ENCODE peak calls at places on chromosomes 4 and X, in four cellular contexts. H, M, V and L are unnamed samples.

GRCh38 chr4:99886146-99886545 is 8.1 kb downstream of the LAMTOR3 start:
- DNase-seq in H (no peak), M (no peak), V (no peak), L (no peak)

GRCh38 chr4:74205559-74205958 is 47.6 kb downstream of the MTHFD2L start:
- DNase-seq in H (no peak), M (no peak), V (no peak), L (no peak)

GRCh38 chr4:88104902-88105610 is 53.4 kb downstream of the ABCG2 start:
- DNase-seq in H (no peak), M (no peak), V (peak; percentile 14), L (no peak)

GRCh38 chr4:3231431-3231980 is 17.5 kb upstream of the MSANTD1 start:
- DNase-seq in H (no peak), M (no peak), V (no peak), L (peak; percentile 60)

GRCh38 chr4:156294577-156294976 is 340.9 kb upstream of the CTSO start:
- DNase-seq in H (no peak), M (no peak), V (no peak), L (no peak)

GRCh38 chrX:11532291-11533075 is 133.2 kb downstream of the ARHGAP6 start:
- DNase-seq in H (no peak), M (no peak), V (peak; percentile 3), L (no peak)

GRCh38 chr4:38785901-38786402 is 3.2 kb upstream of the TLR10 start:
- DNase-seq in H (no peak), M (peak; percentile 65), V (no peak), L (no peak)

GRCh38 chr4:10074767-10075105 is 41.9 kb downstream of the WDR1 start:
- DNase-seq in H (peak; percentile 23), M (peak; percentile 19), V (peak; percentile 49), L (no peak)

GRCh38 chr4:53777244-53777984 is 186.1 kb upstream of the LNX1 start:
- DNase-seq in H (no peak), M (no peak), V (no peak), L (no peak)

GRCh38 chrX:23333842-23334535 is 660 bp upstream of the PTCHD1 start:
- DNase-seq in H (no peak), M (no peak), V (no peak), L (no peak)

GRCh38 chr4:174398728-174399127 is 115.0 kb downstream of the CEP44 start:
- DNase-seq in H (no peak), M (no peak), V (no peak), L (no peak)

GRCh38 chr4:153166971-153167501 is 37.2 kb upstream of the TRIM2 start:
- DNase-seq in H (no peak), M (no peak), V (no peak), L (no peak)

GRCh38 chr4:26290276-26290675 is 30.5 kb upstream of the RBPJ start:
- DNase-seq in H (no peak), M (no peak), V (no peak), L (no peak)

GRCh38 chr4:11505225-11505971 is 76.7 kb upstream of the HS3ST1 start:
- DNase-seq in H (no peak), M (no peak), V (no peak), L (no peak)

GRCh38 chrX:134727363-134727762 is 69.1 kb upstream of the PLAC1 start:
- DNase-seq in H (no peak), M (no peak), V (no peak), L (no peak)

GRCh38 chrX:33855251-33855650 is 276.9 kb downstream of the FAM47A start:
- DNase-seq in H (no peak), M (no peak), V (no peak), L (no peak)

GRCh38 chr4:16027114-16027513 is 56.7 kb downstream of the PROM1 start:
- DNase-seq in H (peak; percentile 53), M (no peak), V (no peak), L (no peak)

GRCh38 chr4:108519208-108519833 is 101.1 kb upstream of the RPL34 start:
- DNase-seq in H (no peak), M (no peak), V (no peak), L (no peak)

GRCh38 chr4:186032259-186032658 is 36.7 kb upstream of the TLR3 start:
- DNase-seq in H (no peak), M (no peak), V (no peak), L (no peak)

GRCh38 chrX:18360867-18361266 is 6.4 kb upstream of the SCML2 start:
- DNase-seq in H (no peak), M (no peak), V (no peak), L (no peak)

GRCh38 chrX:73850124-73851013 is 287.4 kb downstream of the CHIC1 start:
- DNase-seq in H (no peak), M (peak; percentile 20), V (peak; percentile 9), L (no peak)

GRCh38 chr4:52850406-52851119 is 11.6 kb upstream of the RASL11B start:
- DNase-seq in H (no peak), M (no peak), V (no peak), L (no peak)

GRCh38 chr4:22999419-22999818 is 306.7 kb downstream of the GBA3 start:
- DNase-seq in H (no peak), M (no peak), V (no peak), L (no peak)

GRCh38 chrX:9566150-9566621 is 101.3 kb downstream of the TBL1X start:
- DNase-seq in H (peak; percentile 78), M (no peak), V (no peak), L (no peak)

GRCh38 chr4:118954246-118954645 is 65.6 kb downstream of the SYNPO2 start:
- DNase-seq in H (no peak), M (no peak), V (no peak), L (no peak)

GRCh38 chr4:113788888-113789287 is 27.4 kb upstream of the CAMK2D start:
- DNase-seq in H (no peak), M (no peak), V (no peak), L (no peak)
- TF ChIP-seq CTCF in H (no peak), M (no peak), V (no peak), L (no peak)

GRCh38 chrX:68807818-68808217 is 21.0 kb upstream of the EFNB1 start:
- DNase-seq in H (no peak), M (no peak), V (no peak), L (no peak)
- TF ChIP-seq CTCF in H (peak; percentile 20), M (no peak), V (peak; percentile 37), L (peak; percentile 70)

DNA sequence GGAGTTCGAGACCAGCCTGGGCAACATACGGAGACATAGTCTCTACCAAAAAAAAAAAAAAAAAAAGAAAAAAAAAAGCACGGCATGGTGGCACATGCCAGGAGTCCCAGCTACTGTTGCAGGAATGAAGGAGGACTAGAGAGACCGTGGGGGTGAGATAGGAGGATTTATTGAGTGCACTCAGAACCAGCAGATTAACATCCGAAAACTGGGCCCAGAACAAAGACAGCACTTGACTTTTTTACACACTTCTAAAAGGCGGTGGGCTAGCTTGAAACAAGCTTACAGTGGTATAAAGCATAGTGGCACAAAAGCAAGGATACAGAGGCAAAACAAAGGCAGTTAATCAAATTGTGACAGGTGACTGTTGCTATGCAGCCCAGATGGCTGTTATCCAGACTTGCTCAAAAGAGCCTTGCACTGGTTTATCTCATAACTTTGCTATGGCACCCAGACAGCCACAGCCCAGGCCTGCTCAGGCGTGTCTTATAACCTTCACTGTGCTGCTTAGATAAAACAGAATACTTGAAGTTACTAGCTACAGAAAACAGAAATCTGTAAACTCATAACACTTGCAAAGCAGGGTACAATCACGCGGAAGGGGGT is 10.0 kb upstream of the PI4K2B start:
- DNase-seq in H (no peak), M (no peak), V (peak; percentile 12), L (no peak)
- TF ChIP-seq CTCF in H (no peak), M (no peak), V (no peak), L (no peak)

GRCh38 chr4:7929530-7929951 is 10.1 kb downstream of the AFAP1 start:
- DNase-seq in H (no peak), M (no peak), V (no peak), L (no peak)
- TF ChIP-seq CTCF in H (no peak), M (no peak), V (no peak), L (no peak)

GRCh38 chrX:140502491-140503229 is 2.2 kb downstream of the SOX3 start:
- DNase-seq in H (no peak), M (no peak), V (no peak), L (no peak)

GRCh38 chrX:140503230-140503585 is 1.7 kb downstream of the SOX3 start:
- DNase-seq in H (no peak), M (peak; percentile 9), V (no peak), L (no peak)

GRCh38 chrX:140504371-140505324 is at the start of gene SOX3:
- DNase-seq in H (no peak), M (no peak), V (no peak), L (no peak)

GRCh38 chrX:140501940-140502468 is 2.9 kb downstream of the SOX3 start:
- DNase-seq in H (no peak), M (no peak), V (no peak), L (no peak)

DNA sequence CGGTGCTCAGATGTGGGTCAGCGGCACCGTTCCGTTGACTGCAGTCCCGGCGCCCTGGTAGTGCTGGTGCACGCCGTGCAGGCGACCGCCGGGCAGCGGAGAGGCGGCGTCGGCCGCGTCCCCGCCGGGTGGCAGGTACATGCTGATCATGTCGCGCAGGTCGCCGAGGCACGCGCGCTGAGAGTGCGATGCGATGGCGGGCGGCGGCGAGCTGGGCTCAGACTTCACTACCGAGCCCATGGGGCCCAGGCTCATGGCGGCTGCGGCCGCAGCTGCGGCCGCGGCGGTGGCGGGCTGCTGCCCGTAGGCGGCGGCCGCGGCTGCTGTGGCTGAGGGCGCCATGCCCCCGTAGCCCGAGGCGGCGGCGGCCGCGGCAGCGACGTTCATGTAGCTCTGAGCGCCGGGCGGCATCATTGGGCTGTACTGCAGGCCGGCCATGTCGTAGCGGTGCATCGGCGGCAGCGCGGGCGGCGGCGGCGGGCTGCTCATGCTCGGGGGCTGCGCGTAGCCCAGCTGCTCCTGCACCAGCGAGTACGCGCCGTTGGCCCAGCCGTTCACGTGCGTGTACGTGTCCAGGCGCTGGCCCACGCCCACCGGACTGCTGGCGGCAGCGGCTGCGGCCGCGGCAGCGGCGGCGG is 1.0 kb downstream of the SOX3 start:
- DNase-seq in H (no peak), M (peak; percentile 10), V (peak; percentile 50), L (peak; percentile 91)
- TF ChIP-seq CTCF in H (no peak), M (no peak), V (no peak), L (peak; percentile 27)